ENCODE peak calls at places on chromosomes 2 and 18, in nine cellular contexts. L, H, F, J, O, D, R, X and P are unnamed samples.

GRCh38 chr2:170814551-170815245 is 2.0 kb upstream of the GAD1 start:
- DNase-seq in L (no peak), J (no peak), F (no peak), X (no peak), R (no peak), H (no peak), D (no peak), O (no peak), P (no peak)

GRCh38 chr18:9101730-9102390 is 639 bp upstream of the NDUFV2 start:
- DNase-seq in F (peak), J (no peak), X (no peak), D (no peak), O (no peak), R (no peak), L (no peak), H (peak), P (peak)

GRCh38 chr18:74273394-74273793 is 18.4 kb downstream of the CYB5A start:
- DNase-seq in H (no peak), F (no peak), L (no peak), R (no peak), O (no peak), D (no peak), J (no peak), X (no peak), P (no peak)

GRCh38 chr2:62455957-62456692 is 49.9 kb downstream of the TMEM17 start:
- DNase-seq in F (no peak), D (no peak), R (no peak), H (peak), J (no peak), X (no peak), O (no peak), L (no peak), P (no peak)

GRCh38 chr2:204150695-204151240 is 214.2 kb downstream of the ICOS start:
- DNase-seq in F (no peak), L (no peak), X (no peak), H (no peak), O (no peak), J (no peak), D (peak), R (no peak), P (no peak)

GRCh38 chr2:121164042-121164441 is 121.0 kb downstream of the TFCP2L1 start:
- DNase-seq in O (no peak), X (no peak), H (no peak), J (no peak), R (no peak), F (no peak), D (no peak), L (no peak), P (no peak)

GRCh38 chr18:9139400-9140039 is 2.9 kb downstream of the ANKRD12 start:
- DNase-seq in F (no peak), D (no peak), R (no peak), X (no peak), L (no peak), O (no peak), J (no peak), H (no peak), P (no peak)

GRCh38 chr2:43426305-43427031 is 169.4 kb downstream of the THADA start:
- DNase-seq in J (peak), X (peak), O (no peak), D (peak), R (peak), H (peak), L (peak), F (peak), P (peak)

GRCh38 chr2:101706819-101707177 is 9.3 kb downstream of the MAP4K4 start:
- DNase-seq in J (no peak), O (no peak), R (no peak), D (no peak), H (no peak), F (no peak), X (peak), L (no peak), P (no peak)

GRCh38 chr2:68839260-68839833 is 31.9 kb downstream of the BMP10 start:
- DNase-seq in R (no peak), F (peak), D (no peak), O (no peak), X (peak), L (no peak), H (no peak), J (no peak), P (peak)

GRCh38 chr2:171515672-171516298 is 6.5 kb upstream of the CYBRD1 start:
- DNase-seq in D (no peak), L (no peak), F (no peak), X (no peak), R (no peak), O (no peak), H (peak), J (no peak), P (peak)

GRCh38 chr2:238106698-238107524 is 6.8 kb downstream of the ESPNL start:
- DNase-seq in X (peak), O (peak), R (peak), F (no peak), L (no peak), H (no peak), D (no peak), J (no peak), P (no peak)

GRCh38 chr18:51110073-51110797 is 80.2 kb downstream of the SMAD4 start:
- DNase-seq in F (peak), O (peak), R (peak), H (peak), J (no peak), D (peak), X (peak), L (peak), P (peak)

GRCh38 chr2:192283450-192283849 is 88.7 kb upstream of the TMEFF2 start:
- DNase-seq in D (no peak), L (no peak), O (no peak), J (no peak), F (no peak), X (no peak), R (no peak), H (no peak), P (no peak)

GRCh38 chr2:26471766-26472706 is 5.9 kb downstream of the OTOF start:
- DNase-seq in J (no peak), F (peak), L (no peak), D (no peak), R (no peak), X (no peak), H (no peak), O (no peak), P (no peak)

GRCh38 chr2:20040489-20041172 is 10.8 kb downstream of the LAPTM4A start:
- DNase-seq in J (no peak), H (no peak), D (no peak), X (no peak), F (no peak), R (no peak), O (no peak), L (no peak), P (peak)

DNA sequence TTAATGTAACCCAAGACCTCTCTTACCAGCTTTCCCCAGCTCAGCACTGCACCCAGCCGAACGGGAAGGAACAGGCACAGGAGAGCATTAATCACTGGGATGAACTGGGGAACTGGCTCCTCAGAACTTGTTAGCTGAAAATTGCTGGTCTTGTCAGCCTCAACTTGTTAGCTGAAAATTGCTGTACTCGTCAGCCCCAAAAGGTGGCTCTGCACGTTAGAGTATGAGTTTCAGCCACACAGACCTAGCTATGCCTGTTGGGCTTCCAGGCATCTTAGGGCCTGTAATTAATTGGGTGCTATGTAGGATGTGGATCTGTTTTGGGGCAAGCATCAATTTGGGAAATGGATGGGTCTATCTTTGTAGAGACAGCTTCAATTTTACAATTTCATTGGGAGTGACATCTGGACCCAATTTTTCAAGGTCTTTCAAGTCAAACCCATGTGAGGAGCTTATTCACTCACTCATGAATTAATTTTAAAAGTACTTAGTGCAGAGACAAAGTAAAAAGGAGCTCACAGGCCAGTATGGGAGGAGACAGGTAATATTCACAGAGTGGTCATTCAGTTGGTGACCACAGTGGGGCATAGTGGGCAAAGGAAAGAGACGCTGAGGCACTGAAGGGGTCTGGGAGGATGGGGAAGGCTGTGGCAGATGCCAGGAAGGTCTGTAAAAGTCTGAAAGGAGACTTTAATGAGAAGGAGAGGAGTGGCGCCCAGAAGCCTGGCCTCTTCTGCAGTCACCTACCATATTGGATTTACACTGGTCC is 75.8 kb downstream of the CD8B2 start:
- DNase-seq in F (no peak), D (no peak), R (no peak), H (no peak), L (no peak), O (no peak), J (no peak), X (no peak), P (peak)
- TF ChIP-seq CTCF in F (peak), D (no peak), R (no peak), H (no peak), L (no peak), O (no peak), J (peak), X (no peak), P (peak)

GRCh38 chr2:175036582-175037018 is 31.4 kb upstream of the CHN1 start:
- DNase-seq in J (no peak), F (peak), X (no peak), R (no peak), L (no peak), H (peak), O (no peak), D (no peak), P (peak)
- TF ChIP-seq CTCF in J (peak), F (peak), X (peak), R (peak), L (peak), H (peak), O (peak), D (peak), P (peak)

GRCh38 chr2:226228080-226228479 is 571.5 kb downstream of the IRS1 start:
- DNase-seq in H (no peak), R (no peak), L (no peak), O (no peak), D (no peak), X (no peak), J (no peak), F (no peak), P (no peak)

GRCh38 chr2:226227341-226227740 is 572.3 kb downstream of the IRS1 start:
- DNase-seq in L (no peak), D (no peak), H (no peak), X (no peak), J (no peak), F (no peak), O (no peak), R (no peak), P (no peak)

GRCh38 chr2:226220511-226220910 is 579.1 kb downstream of the IRS1 start:
- DNase-seq in R (no peak), X (no peak), O (no peak), F (no peak), L (no peak), J (no peak), H (no peak), D (no peak), P (no peak)

DNA sequence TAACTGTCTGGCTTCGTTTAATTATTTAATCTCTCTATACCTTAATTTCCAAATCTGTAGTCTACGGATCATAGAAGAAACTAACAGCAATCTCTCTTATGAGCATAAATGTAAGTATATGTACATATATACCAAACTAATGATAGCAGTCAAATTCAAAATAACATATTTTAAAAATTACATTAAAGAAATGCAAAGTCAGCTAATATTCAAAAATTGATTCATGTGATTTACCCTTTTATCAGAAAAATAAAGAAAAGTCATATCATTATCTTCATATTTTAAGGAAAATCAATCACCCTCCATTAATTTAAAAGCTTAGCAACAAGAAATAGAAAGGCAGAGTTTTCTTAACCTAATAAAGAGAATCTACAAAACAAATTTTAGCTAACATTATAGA is 575.9 kb downstream of the IRS1 start:
- DNase-seq in F (no peak), O (no peak), J (no peak), R (no peak), X (no peak), D (no peak), H (no peak), L (no peak), P (no peak)
- TF ChIP-seq CTCF in F (no peak), O (no peak), J (no peak), R (no peak), X (no peak), D (no peak), H (no peak), L (no peak), P (no peak)

GRCh38 chr2:77391119-77391518 is 131.1 kb downstream of the LRRTM4 start:
- DNase-seq in R (no peak), O (no peak), F (no peak), D (no peak), J (no peak), H (no peak), L (no peak), X (no peak), P (no peak)
- TF ChIP-seq CTCF in R (no peak), O (no peak), F (no peak), D (no peak), J (no peak), H (no peak), L (no peak), X (no peak), P (no peak)

GRCh38 chr2:105782123-105782522 is 37.4 kb downstream of the NCK2 start:
- DNase-seq in H (no peak), F (no peak), R (no peak), L (no peak), J (no peak), X (no peak), O (no peak), D (no peak), P (no peak)
- TF ChIP-seq CTCF in H (no peak), F (no peak), R (no peak), L (peak), J (peak), X (peak), O (no peak), D (peak), P (no peak)